ENCODE peak calls at places on chromosomes 2 and 18, in four cellular contexts. Q is A172; D is stomach; M is naive thymus-derived CD4-positive, alpha-beta T cell. T is an unnamed sample.

GRCh38 chr2:201959626-201960025 is 74.0 kb upstream of the FZD7 start:
- DNase-seq in Q (peak), D (no peak), M (no peak), T (no peak)

GRCh38 chr2:217434183-217434620 is 568.6 kb downstream of the TNS1 start:
- DNase-seq in Q (peak), D (peak), M (no peak), T (peak)

GRCh38 chr2:78355967-78356366 is 669.5 kb upstream of the REG3G start:
- DNase-seq in Q (no peak), D (no peak), M (no peak), T (no peak)

GRCh38 chr2:157627594-157628281 is 926 bp downstream of the ACVR1C start:
- DNase-seq in Q (no peak), D (peak), M (peak), T (peak)

GRCh38 chr2:230335461-230335863 is 8.5 kb downstream of the SP140L start:
- DNase-seq in Q (no peak), D (no peak), M (no peak), T (no peak)

GRCh38 chr18:38033282-38033681 is 467.7 kb upstream of the CELF4 start:
- DNase-seq in Q (peak), D (no peak), M (no peak), T (peak)

GRCh38 chr2:166230024-166230723 is 102.4 kb upstream of the SCN1A start:
- DNase-seq in Q (no peak), D (no peak), M (no peak), T (peak)

GRCh38 chr2:135074216-135074615 is 22.1 kb downstream of the RAB3GAP1 start:
- DNase-seq in Q (no peak), D (peak), M (no peak), T (no peak)

GRCh38 chr2:85866165-85866659 is 22.6 kb downstream of the ST3GAL5 start:
- DNase-seq in Q (no peak), D (no peak), M (no peak), T (no peak)

GRCh38 chr2:12787891-12788783 is 71.4 kb downstream of the TRIB2 start:
- DNase-seq in Q (peak), D (no peak), M (no peak), T (peak)

GRCh38 chr2:157743051-157743450 is 114.4 kb upstream of the ACVR1C start:
- DNase-seq in Q (no peak), D (no peak), M (no peak), T (no peak)

GRCh38 chr2:32591669-32592463 is 36.0 kb upstream of the TTC27 start:
- DNase-seq in Q (peak), D (no peak), M (no peak), T (peak)

GRCh38 chr2:170817247-170817998 is 736 bp downstream of the GAD1 start:
- DNase-seq in Q (peak), D (no peak), M (peak), T (no peak)

GRCh38 chr2:50529600-50530218 is 502.2 kb downstream of the NRXN1 start:
- DNase-seq in Q (peak), D (no peak), M (no peak), T (peak)

GRCh38 chr2:54531558-54531957 is 75.4 kb downstream of the SPTBN1 start:
- DNase-seq in Q (peak), D (no peak), M (no peak), T (peak)

GRCh38 chr2:191582355-191582754 is 95.6 kb upstream of the NABP1 start:
- DNase-seq in Q (peak), D (no peak), M (no peak), T (peak)

GRCh38 chr2:113284481-113284880 is 5.8 kb upstream of the PAX8 start:
- DNase-seq in Q (peak), D (no peak), M (no peak), T (peak)

GRCh38 chr2:196970089-196970488 is 43.6 kb upstream of the PGAP1 start:
- DNase-seq in Q (no peak), D (no peak), M (no peak), T (no peak)

GRCh38 chr2:233865838-233866237 is 2.3 kb downstream of the MSL3B start:
- DNase-seq in Q (no peak), D (no peak), M (no peak), T (no peak)

GRCh38 chr2:7841751-7842150 is 840.1 kb upstream of the ID2 start:
- DNase-seq in Q (no peak), D (no peak), M (no peak), T (no peak)

GRCh38 chr2:197869501-197870111 is 65.2 kb downstream of the PLCL1 start:
- DNase-seq in Q (peak), D (no peak), M (no peak), T (peak)

GRCh38 chr2:79630060-79630459 is 117.2 kb downstream of the CTNNA2 start:
- DNase-seq in Q (peak), D (no peak), M (no peak), T (no peak)

GRCh38 chr18:64668563-64668962 is 519.7 kb upstream of the LINC00305 start:
- DNase-seq in Q (no peak), D (no peak), M (no peak), T (no peak)

GRCh38 chr2:181471783-181472182 is 14.6 kb downstream of the ITGA4 start:
- DNase-seq in Q (no peak), D (no peak), M (no peak), T (no peak)

GRCh38 chr18:22563098-22563707 is 145.5 kb upstream of the CTAGE1 start:
- DNase-seq in Q (peak), D (peak), M (no peak), T (peak)

GRCh38 chr2:180314086-180314485 is 307.0 kb upstream of the CWC22 start:
- DNase-seq in Q (no peak), D (no peak), M (no peak), T (peak)

GRCh38 chr18:490624-491023 is 9.9 kb downstream of the COLEC12 start:
- DNase-seq in Q (no peak), D (no peak), M (no peak), T (no peak)

GRCh38 chr2:165790461-165790860 is 3.6 kb downstream of the GALNT3 start:
- DNase-seq in Q (no peak), D (no peak), M (no peak), T (no peak)

GRCh38 chr18:26546170-26546874 is 2.0 kb downstream of the KCTD1 start:
- DNase-seq in Q (no peak), D (no peak), M (no peak), T (no peak)

GRCh38 chr2:212811036-212811805 is 272.6 kb upstream of the ERBB4 start:
- DNase-seq in Q (no peak), D (no peak), M (no peak), T (no peak)